ENCODE peak calls at places on chromosomes 3 and 15, in six cellular contexts. J, U, N, V, O and W are unnamed samples.

GRCh38 chr3:184466413-184466960 is 86.6 kb downstream of the CHRD start:
- ATAC-seq in J (peak), U (no peak), N (peak), V (peak), O (no peak), W (no peak)

GRCh38 chr15:75731248-75732100 is 18.8 kb upstream of the CSPG4 start:
- ATAC-seq in J (no peak), U (no peak), N (no peak), V (peak), O (no peak), W (no peak)

GRCh38 chr15:42094512-42094963 is at the start of gene PLA2G4D:
- ATAC-seq in J (no peak), U (peak), N (no peak), V (peak), O (no peak), W (peak)

GRCh38 chr3:52182203-52182602 is 15.8 kb upstream of the ALAS1 start:
- ATAC-seq in J (peak), U (no peak), N (no peak), V (peak), O (no peak), W (no peak)

GRCh38 chr15:76576526-76577279 is 240.1 kb downstream of the ISL2 start:
- ATAC-seq in J (no peak), U (no peak), N (no peak), V (peak), O (peak), W (peak)

GRCh38 chr3:22836131-22836530 is 367.0 kb upstream of the UBE2E2 start:
- ATAC-seq in J (no peak), U (no peak), N (no peak), V (no peak), O (no peak), W (no peak)

GRCh38 chr3:111579495-111579894 is 15.7 kb downstream of the ZBED2 start:
- ATAC-seq in J (no peak), U (no peak), N (no peak), V (no peak), O (no peak), W (no peak)

GRCh38 chr3:114709102-114709501 is 415.3 kb downstream of the TIGIT start:
- ATAC-seq in J (peak), U (no peak), N (no peak), V (no peak), O (no peak), W (no peak)

GRCh38 chr15:98997312-98997711 is 10.3 kb downstream of the PGPEP1L start:
- ATAC-seq in J (no peak), U (no peak), N (no peak), V (no peak), O (no peak), W (no peak)

GRCh38 chr15:49863431-49864205 is 242.8 kb downstream of the DTWD1 start:
- ATAC-seq in J (no peak), U (no peak), N (no peak), V (no peak), O (no peak), W (no peak)

GRCh38 chr3:66456711-66457173 is 44.1 kb downstream of the LRIG1 start:
- ATAC-seq in J (peak), U (no peak), N (no peak), V (peak), O (no peak), W (no peak)

GRCh38 chr3:38007754-38008090 is 17.1 kb downstream of the VILL start:
- ATAC-seq in J (no peak), U (no peak), N (no peak), V (no peak), O (no peak), W (no peak)

GRCh38 chr3:185561958-185562357 is 9.6 kb upstream of the LIPH start:
- ATAC-seq in J (no peak), U (no peak), N (no peak), V (peak), O (no peak), W (no peak)

GRCh38 chr3:64530434-64531049 is 157.3 kb downstream of the ADAMTS9 start:
- ATAC-seq in J (no peak), U (peak), N (no peak), V (peak), O (no peak), W (peak)

GRCh38 chr3:186821429-186822367 is 15.4 kb upstream of the RFC4 start:
- ATAC-seq in J (no peak), U (no peak), N (no peak), V (peak), O (no peak), W (no peak)

GRCh38 chr3:101876142-101876541 is 26.8 kb downstream of the NFKBIZ start:
- ATAC-seq in J (no peak), U (no peak), N (no peak), V (no peak), O (no peak), W (no peak)

GRCh38 chr15:83835384-83836010 is 181.6 kb downstream of the ADAMTSL3 start:
- ATAC-seq in J (no peak), U (no peak), N (no peak), V (no peak), O (no peak), W (no peak)

GRCh38 chr3:84265768-84266167 is 693.0 kb upstream of the CADM2 start:
- ATAC-seq in J (no peak), U (no peak), N (no peak), V (no peak), O (no peak), W (no peak)

GRCh38 chr3:153972862-153973261 is 148.3 kb upstream of the ARHGEF26 start:
- ATAC-seq in J (no peak), U (no peak), N (no peak), V (no peak), O (no peak), W (no peak)

GRCh38 chr15:79170256-79170664 is 79.7 kb upstream of the RASGRF1 start:
- ATAC-seq in J (no peak), U (peak), N (no peak), V (no peak), O (no peak), W (no peak)

GRCh38 chr3:113128386-113129015 is 82.9 kb upstream of the BOC start:
- ATAC-seq in J (no peak), U (peak), N (no peak), V (no peak), O (no peak), W (no peak)

GRCh38 chr3:42066516-42067181 is 24.5 kb upstream of the TRAK1 start:
- ATAC-seq in J (no peak), U (no peak), N (no peak), V (peak), O (peak), W (no peak)

GRCh38 chr3:64354221-64354620 is 129.0 kb upstream of the PRICKLE2 start:
- ATAC-seq in J (no peak), U (no peak), N (no peak), V (no peak), O (no peak), W (no peak)

GRCh38 chr3:38133557-38134405 is 3.1 kb downstream of the ACAA1 start:
- ATAC-seq in J (no peak), U (no peak), N (no peak), V (peak), O (peak), W (no peak)

GRCh38 chr15:52464478-52464877 is 64.2 kb downstream of the MYO5A start:
- ATAC-seq in J (peak), U (peak), N (peak), V (peak), O (no peak), W (no peak)

GRCh38 chr3:55127565-55127964 is 199.7 kb upstream of the LRTM1 start:
- ATAC-seq in J (no peak), U (no peak), N (no peak), V (no peak), O (no peak), W (no peak)

GRCh38 chr3:155323063-155323666 is 29.7 kb upstream of the STRIT1 start:
- ATAC-seq in J (no peak), U (peak), N (no peak), V (peak), O (no peak), W (peak)

GRCh38 chr3:126760541-126760940 is 56.5 kb downstream of the CHCHD6 start:
- ATAC-seq in J (no peak), U (no peak), N (no peak), V (no peak), O (no peak), W (no peak)

GRCh38 chr15:31311735-31312134 is 14.9 kb upstream of the KLF13 start:
- ATAC-seq in J (no peak), U (no peak), N (no peak), V (no peak), O (no peak), W (no peak)

GRCh38 chr3:114389156-114389555 is 95.3 kb downstream of the TIGIT start:
- ATAC-seq in J (peak), U (no peak), N (no peak), V (no peak), O (no peak), W (no peak)

GRCh38 chr3:21795152-21795837 is 44.3 kb upstream of the ZNF385D start:
- ATAC-seq in J (no peak), U (no peak), N (no peak), V (no peak), O (no peak), W (no peak)